ENCODE peak calls at places on chromosomes 2 and 18, in four cellular contexts. W, S, F and Q are unnamed samples.

GRCh38 chr2:121778736-121779487 is 23.5 kb downstream of the TSN start:
- DNase-seq in F (no peak), S (no peak), W (no peak), Q (no peak)

GRCh38 chr2:86793752-86794151 is 3.0 kb upstream of the CD8A start:
- DNase-seq in W (no peak), S (no peak), F (no peak), Q (no peak)

GRCh38 chr18:75142677-75143076 is 66.3 kb downstream of the PTGR3 start:
- DNase-seq in W (no peak), F (no peak), S (no peak), Q (no peak)

GRCh38 chr2:193272011-193272410 is 1077.3 kb upstream of the TMEFF2 start:
- DNase-seq in W (no peak), F (no peak), S (no peak), Q (no peak)

GRCh38 chr2:71669628-71670429 is 216.5 kb downstream of the DYSF start:
- DNase-seq in S (no peak), F (no peak), W (no peak), Q (peak; percentile 52)

GRCh38 chr2:200308001-200308400 is 1.5 kb downstream of the SPATS2L start:
- DNase-seq in S (no peak), W (no peak), F (no peak), Q (no peak)

GRCh38 chr2:180520206-180520605 is 460.2 kb upstream of the UBE2E3 start:
- DNase-seq in F (no peak), S (no peak), W (peak; percentile 8), Q (no peak)

GRCh38 chr2:38581193-38582147 is 21.3 kb downstream of the HNRNPLL start:
- DNase-seq in F (peak; percentile 85), W (peak; percentile 36), S (peak; percentile 50), Q (no peak)

GRCh38 chr2:36706021-36706328 is 9.5 kb downstream of the VIT start:
- DNase-seq in F (no peak), W (no peak), S (no peak), Q (no peak)

GRCh38 chr2:122414911-122415310 is 659.5 kb downstream of the TSN start:
- DNase-seq in S (no peak), W (no peak), F (no peak), Q (no peak)

GRCh38 chr2:6896930-6897759 is 19.6 kb downstream of the RSAD2 start:
- DNase-seq in S (no peak), W (no peak), F (no peak), Q (no peak)

GRCh38 chr18:59414254-59414653 is 55.2 kb upstream of the LMAN1 start:
- DNase-seq in W (no peak), S (no peak), F (no peak), Q (no peak)

GRCh38 chr2:119801040-119801439 is 41.3 kb downstream of the PTPN4 start:
- DNase-seq in S (no peak), W (no peak), F (no peak), Q (no peak)

GRCh38 chr2:45177870-45178269 is 168.6 kb upstream of the SIX2 start:
- DNase-seq in F (no peak), W (no peak), S (no peak), Q (no peak)

GRCh38 chr2:56053679-56054078 is 130.1 kb upstream of the EFEMP1 start:
- DNase-seq in S (no peak), F (no peak), W (no peak), Q (no peak)

GRCh38 chr2:235594041-235594440 is 100.2 kb downstream of the AGAP1 start:
- DNase-seq in F (no peak), W (no peak), S (no peak), Q (no peak)

GRCh38 chr2:221791840-221792239 is 219.7 kb upstream of the EPHA4 start:
- DNase-seq in S (no peak), W (no peak), F (no peak), Q (no peak)

DNA sequence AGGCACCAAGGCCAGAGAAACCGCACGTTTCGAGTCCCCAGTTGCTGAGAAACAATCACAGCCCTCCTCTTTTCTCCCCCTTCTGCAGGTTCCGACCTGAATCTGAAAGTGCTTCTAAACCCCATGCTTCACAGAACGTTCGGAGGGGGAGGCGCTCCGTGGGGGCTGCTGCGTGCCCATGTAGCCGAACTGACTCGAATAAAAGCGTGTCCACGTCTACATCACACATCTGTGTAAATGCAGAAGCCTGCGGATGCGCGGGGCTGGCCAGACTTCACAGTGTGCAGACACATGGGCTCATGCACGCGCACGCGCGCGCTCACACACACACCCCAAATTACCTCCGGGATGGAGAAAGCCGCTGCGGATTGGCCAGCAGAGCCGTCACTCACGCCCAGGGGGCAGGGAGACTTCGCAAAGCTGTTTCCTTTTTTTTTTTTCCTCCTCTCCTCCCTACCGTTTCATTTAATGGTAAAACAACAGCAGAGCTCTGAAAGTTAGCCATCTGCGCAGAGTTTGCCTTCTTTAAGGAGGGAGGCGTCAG is 2.3 kb downstream of the ZNF516 start:
- DNase-seq in S (peak; percentile 100), F (peak; percentile 100), W (peak; percentile 99), Q (peak; percentile 100)
- TF ChIP-seq POLR2A in S (no peak), F (no peak), W (peak; percentile 66), Q (peak; percentile 38)

GRCh38 chr18:50973367-50974126 is 5.7 kb downstream of the ELAC1 start:
- DNase-seq in F (no peak), S (peak; percentile 33), W (no peak), Q (no peak)

GRCh38 chr18:50970006-50970405 is 2.2 kb downstream of the ELAC1 start:
- DNase-seq in F (no peak), S (peak; percentile 34), W (peak; percentile 64), Q (no peak)

GRCh38 chr18:50967714-50968661 is at the start of gene ELAC1:
- DNase-seq in W (peak; percentile 81), S (peak; percentile 78), F (peak; percentile 82), Q (peak; percentile 89)

GRCh38 chr18:50969448-50969847 is 1.6 kb downstream of the ELAC1 start:
- DNase-seq in W (no peak), F (no peak), S (no peak), Q (no peak)
- H3K4me3 ChIP-seq in W (no peak overlapping the region), F (no peak overlapping the region), S (no peak overlapping the region), Q (no peak overlapping the region)

GRCh38 chr2:230416061-230416721 is at the start of gene SP100:
- DNase-seq in S (peak; percentile 82), W (peak; percentile 85), F (peak; percentile 71), Q (peak; percentile 90)
- TF ChIP-seq POLR2A in S (peak; percentile 37), W (peak; percentile 85), F (no peak), Q (peak; percentile 55)

GRCh38 chr2:103176289-103176915 is 414.6 kb downstream of the TMEM182 start:
- DNase-seq in F (no peak), W (no peak), S (no peak), Q (no peak)
- H3K4me3 ChIP-seq in F (no peak overlapping the region), W (no peak overlapping the region), S (no peak overlapping the region), Q (no peak overlapping the region)

DNA sequence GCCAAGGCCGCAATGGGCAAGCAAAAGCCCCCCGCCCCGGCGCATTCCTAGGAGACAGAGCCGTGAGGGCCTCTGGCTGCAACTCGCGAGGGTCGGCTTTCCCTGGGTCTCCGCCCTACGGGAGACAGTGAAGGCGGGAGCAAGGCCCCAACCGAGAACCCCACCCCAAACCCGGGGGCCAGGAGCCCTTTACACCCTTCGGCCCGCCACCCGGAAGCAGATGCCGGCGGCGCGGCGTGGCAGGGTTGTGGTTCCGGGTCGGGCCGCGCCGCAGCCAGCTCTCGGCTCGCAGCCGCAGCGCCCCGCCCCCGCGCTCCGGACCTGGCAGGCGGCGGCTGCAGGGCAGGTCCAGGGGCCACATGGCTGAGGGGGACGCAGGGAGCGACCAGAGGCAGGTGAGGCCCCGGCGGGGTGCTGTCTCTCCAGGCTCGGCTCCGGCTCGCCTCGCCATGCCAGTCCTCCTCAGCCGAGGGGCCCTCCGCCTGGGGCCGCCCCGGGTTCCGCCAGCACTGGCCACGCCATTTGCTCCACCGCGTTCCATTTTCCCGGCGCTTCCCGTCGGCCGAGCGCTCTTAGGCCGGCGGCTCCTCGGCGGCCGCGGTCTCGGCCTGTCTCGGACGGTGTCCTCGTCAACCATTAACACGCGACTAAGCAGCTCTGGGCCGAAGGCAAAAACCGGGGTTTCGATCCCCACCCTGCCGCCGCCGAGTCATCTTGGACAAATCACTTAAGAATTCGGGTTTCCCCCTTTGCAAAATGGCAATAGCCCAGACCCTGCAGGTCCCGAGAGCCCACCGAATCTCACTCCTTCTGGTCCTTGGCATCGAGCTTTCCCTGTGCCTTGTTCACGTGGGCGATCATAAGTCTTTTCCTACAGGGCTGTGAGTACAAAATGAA is at the start of gene IMPACT:
- DNase-seq in F (peak; percentile 89), S (peak; percentile 86), W (peak; percentile 84), Q (peak; percentile 89)
- TF ChIP-seq POLR2A in F (no peak), S (peak; percentile 45), W (no peak), Q (peak; percentile 9)